ENCODE peak calls at places on chromosomes 1 and 21, in five cellular contexts. T, V, N, I and Q are unnamed samples.

GRCh38 chr1:2986549-2987305 is 34.5 kb upstream of the ACTRT2 start:
- DNase-seq in I (no peak), V (no peak), N (no peak), T (no peak), Q (no peak)

GRCh38 chr1:47440849-47441170 is 3.0 kb downstream of the FOXD2 start:
- DNase-seq in I (no peak), T (no peak), V (no peak), N (no peak), Q (no peak)

GRCh38 chr1:180181048-180181447 is 26.4 kb downstream of the QSOX1 start:
- DNase-seq in N (peak), V (no peak), T (no peak), I (no peak), Q (peak)

GRCh38 chr1:233668725-233669294 is 54.9 kb downstream of the KCNK1 start:
- DNase-seq in I (no peak), T (peak), N (peak), V (no peak), Q (no peak)

GRCh38 chr1:201760516-201760915 is 68.4 kb upstream of the IPO9 start:
- DNase-seq in T (no peak), I (no peak), V (no peak), N (no peak), Q (no peak)

GRCh38 chr21:33197546-33197945 is 32.2 kb upstream of the IFNAR2 start:
- DNase-seq in T (no peak), V (no peak), N (no peak), I (no peak), Q (no peak)

GRCh38 chr21:34996304-34997081 is 52.6 kb downstream of the RUNX1 start:
- DNase-seq in T (no peak), I (no peak), N (peak), V (no peak), Q (no peak)

GRCh38 chr1:54800899-54801759 is at the start of gene TTC22:
- DNase-seq in I (no peak), V (no peak), N (peak), T (peak), Q (peak)

GRCh38 chr21:44846485-44847260 is 26.8 kb downstream of the PTTG1IP start:
- DNase-seq in I (peak), T (no peak), V (no peak), N (no peak), Q (no peak)

GRCh38 chr1:156706647-156707008 is 1.2 kb upstream of the CRABP2 start:
- DNase-seq in T (no peak), N (peak), V (no peak), I (no peak), Q (peak)

GRCh38 chr1:152047607-152047953 is 10.8 kb upstream of the S100A11 start:
- DNase-seq in I (no peak), N (peak), T (no peak), V (no peak), Q (no peak)

GRCh38 chr1:208231929-208232360 is 12.2 kb downstream of the PLXNA2 start:
- DNase-seq in N (no peak), V (no peak), T (no peak), I (no peak), Q (no peak)

GRCh38 chr21:32803651-32804050 is 32.1 kb upstream of the PAXBP1 start:
- DNase-seq in I (no peak), N (no peak), T (no peak), V (no peak), Q (no peak)

GRCh38 chr1:63557365-63557987 is 34.2 kb downstream of the EFCAB7 start:
- DNase-seq in V (no peak), N (peak), T (no peak), I (peak), Q (peak)

GRCh38 chr1:86872086-86872485 is 41.8 kb downstream of the SELENOF start:
- DNase-seq in I (no peak), V (no peak), N (no peak), T (no peak), Q (no peak)

GRCh38 chr1:148010527-148010926 is 82.3 kb downstream of the GPR89B start:
- DNase-seq in N (no peak), I (no peak), T (no peak), V (no peak), Q (no peak)

GRCh38 chr1:182120411-182121258 is 59.1 kb upstream of the ZNF648 start:
- DNase-seq in N (no peak), V (no peak), I (peak), T (no peak), Q (no peak)
- TF ChIP-seq ATF2 in N (no peak), V (no peak), I (no peak), T (no peak), Q (no peak)

DNA sequence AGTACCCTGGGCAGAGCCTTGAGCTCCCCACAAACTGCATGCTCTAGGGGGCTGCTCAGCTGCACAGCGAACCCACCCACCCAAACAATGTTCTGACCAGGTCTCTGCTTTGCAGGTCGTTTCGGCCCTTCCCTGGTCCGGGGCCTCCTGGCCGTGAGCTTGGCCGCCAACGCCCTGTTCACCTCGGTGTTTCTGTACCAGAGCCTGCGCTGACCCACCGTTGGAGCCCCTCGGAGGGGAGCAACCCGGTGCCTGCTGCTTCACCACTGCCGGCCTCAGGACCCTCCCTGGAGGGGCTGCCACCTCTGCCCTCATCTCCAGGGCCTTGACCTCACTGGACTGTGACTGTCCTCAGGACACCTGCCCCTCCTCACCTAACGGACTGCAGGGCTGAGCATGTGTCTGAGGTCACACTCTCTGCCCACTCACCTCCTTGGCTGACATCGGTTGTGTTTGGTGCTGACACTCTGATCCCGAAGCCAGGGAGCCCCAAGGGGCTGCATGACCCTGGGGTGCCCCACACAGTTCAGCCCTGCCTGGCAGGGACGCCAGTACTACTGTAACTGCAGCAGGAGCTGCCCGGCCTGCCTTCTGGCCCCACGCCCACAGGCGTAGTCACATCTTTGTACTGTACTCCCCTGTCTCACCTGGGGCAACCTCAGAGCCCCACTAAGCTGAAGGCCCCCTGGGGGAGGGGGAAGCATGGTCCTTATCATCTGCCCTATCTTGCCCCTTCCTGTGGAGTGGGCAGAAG is 24.3 kb downstream of the TMEM201 start:
- DNase-seq in V (no peak), N (no peak), I (no peak), T (no peak), Q (no peak)
- TF ChIP-seq ATF3 in V (no peak), N (no peak), I (no peak), T (no peak), Q (no peak)

DNA sequence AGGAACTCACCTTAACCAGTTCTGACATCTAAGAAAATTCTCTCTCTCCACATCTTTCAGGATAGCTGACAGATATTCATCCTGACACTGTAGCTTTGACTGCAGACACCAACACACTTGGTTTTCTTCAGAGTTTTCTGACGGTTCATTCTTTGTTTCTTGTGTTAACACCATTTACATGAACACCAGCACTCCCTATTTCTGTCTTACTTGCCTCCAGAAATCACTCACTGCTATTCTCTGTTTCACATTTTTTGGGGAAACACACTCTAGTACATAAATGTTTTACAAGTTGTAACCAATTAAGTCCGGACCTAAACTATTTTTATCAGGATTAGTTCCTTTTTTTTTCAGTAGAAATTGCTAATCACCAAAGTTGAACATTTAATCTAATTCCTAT is 15.4 kb downstream of the FLVCR1 start:
- DNase-seq in N (no peak), T (peak), V (no peak), I (no peak), Q (no peak)
- TF ChIP-seq ATF2 in N (no peak), T (peak), V (no peak), I (no peak), Q (no peak)

GRCh38 chr1:166165661-166166399 is 971 bp downstream of the FAM78B start:
- DNase-seq in T (no peak), V (no peak), I (no peak), N (no peak), Q (peak)
- TF ChIP-seq ATF3 in T (no peak), V (no peak), I (no peak), N (no peak), Q (no peak)

DNA sequence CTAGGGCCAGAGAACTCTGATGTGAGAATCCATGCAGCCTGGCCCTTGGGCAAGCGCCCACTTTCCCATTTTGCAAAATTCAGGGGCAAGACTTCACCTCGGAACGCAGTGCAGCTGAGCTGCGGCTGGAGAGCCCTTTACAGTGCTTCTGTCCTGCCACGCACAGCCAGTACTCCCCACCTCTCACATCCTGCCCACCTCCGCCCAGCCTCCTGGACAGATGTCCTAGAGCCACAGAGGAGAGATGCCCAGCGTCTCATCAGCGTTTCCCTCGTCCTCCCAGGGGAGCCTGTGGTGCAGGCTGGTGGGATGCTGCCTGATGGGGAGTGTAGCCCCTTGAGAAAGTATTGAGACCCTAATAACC is 29.6 kb downstream of the RUNX3 start:
- DNase-seq in T (no peak), I (no peak), V (no peak), N (no peak), Q (no peak)
- TF ChIP-seq ATF2 in T (no peak), I (no peak), V (no peak), N (no peak), Q (no peak)

GRCh38 chr1:209875510-209875909 is 47.7 kb downstream of the UTP25 start:
- DNase-seq in V (no peak), N (no peak), I (peak), T (no peak), Q (peak)

GRCh38 chr1:209876091-209876800 is 48.5 kb downstream of the UTP25 start:
- DNase-seq in V (no peak), I (no peak), T (no peak), N (no peak), Q (no peak)

GRCh38 chr1:209880051-209880450 is 52.3 kb downstream of the UTP25 start:
- DNase-seq in I (no peak), N (no peak), V (no peak), T (no peak), Q (no peak)

GRCh38 chr1:209879539-209879938 is 51.8 kb downstream of the UTP25 start:
- DNase-seq in T (no peak), I (peak), V (no peak), N (no peak), Q (no peak)

DNA sequence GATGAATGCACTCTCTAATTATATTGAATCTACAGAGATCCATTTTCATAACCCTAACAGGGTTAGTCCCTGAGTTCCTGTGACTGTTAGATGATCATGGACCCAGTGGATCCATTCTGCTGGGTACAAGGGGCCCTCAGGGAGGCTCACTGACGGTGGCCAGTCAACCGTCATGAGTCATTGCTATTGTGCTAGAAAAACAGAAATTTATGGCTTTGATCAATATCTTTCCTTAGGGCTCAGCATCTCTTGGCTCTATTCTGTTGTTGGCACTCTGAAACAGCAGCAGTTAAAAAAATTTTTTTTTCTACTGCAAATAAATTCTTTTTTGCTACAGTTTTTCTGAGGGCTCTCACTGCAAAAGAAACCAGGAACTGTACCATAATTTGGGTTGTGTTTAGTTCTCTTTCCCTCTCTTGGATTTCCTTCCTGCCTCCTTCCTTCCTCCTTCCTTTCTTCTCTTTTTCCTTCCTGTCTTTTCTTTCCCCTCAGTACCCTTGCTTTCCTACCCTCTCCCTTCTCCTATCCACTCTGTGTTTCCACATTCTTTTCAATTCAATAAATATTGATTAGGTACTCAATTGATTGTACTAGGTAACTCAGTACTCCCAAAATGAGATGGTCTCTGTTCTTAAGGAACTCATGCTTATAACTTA is 49.5 kb downstream of the UTP25 start:
- DNase-seq in I (no peak), N (no peak), V (no peak), T (no peak), Q (no peak)
- TF ChIP-seq ATF3 in I (no peak), N (no peak), V (no peak), T (no peak), Q (no peak)

GRCh38 chr1:97674517-97674916 is 246.3 kb downstream of the DPYD start:
- DNase-seq in T (no peak), N (no peak), V (no peak), I (no peak), Q (no peak)

GRCh38 chr1:97680894-97681293 is 239.9 kb downstream of the DPYD start:
- DNase-seq in N (no peak), I (no peak), T (no peak), V (no peak), Q (no peak)

GRCh38 chr1:97680460-97680859 is 240.4 kb downstream of the DPYD start:
- DNase-seq in N (no peak), I (no peak), T (no peak), V (no peak), Q (no peak)

GRCh38 chr1:97677702-97678101 is 243.1 kb downstream of the DPYD start:
- DNase-seq in V (no peak), I (no peak), N (no peak), T (no peak), Q (no peak)
- TF ChIP-seq ATF2 in V (no peak), I (no peak), N (no peak), T (no peak), Q (no peak)

GRCh38 chr1:12615916-12616708 is 1.9 kb downstream of the DHRS3 start:
- DNase-seq in V (no peak), I (peak), T (no peak), N (peak), Q (peak)
- TF ChIP-seq ATF3 in V (no peak), I (no peak), T (no peak), N (no peak), Q (no peak)

GRCh38 chr1:225700164-225700740 is 47.3 kb upstream of the ENAH start:
- DNase-seq in N (no peak), V (no peak), T (no peak), I (peak), Q (no peak)
- TF ChIP-seq ATF2 in N (no peak), V (no peak), T (no peak), I (peak), Q (no peak)